ENCODE peak calls at places on chromosomes 12 and 14, in nine cellular contexts. A is psoas muscle; K is neural progenitor cell; J is heart left ventricle; C is tibial nerve; O is heart right ventricle; H is CD8-positive, alpha-beta T cell; N is left ventricle myocardium inferior; W is fibroblast of lung. D is an unnamed sample.
A peak's percentile ranks its signal among the peaks of the same experiment; 100 is the strongest.

GRCh38 chr12:5022030-5022429 is 21.6 kb upstream of the KCNA5 start:
- DNase-seq in H (no peak), J (no peak), W (no peak), A (no peak), O (no peak), N (no peak), C (no peak), K (no peak), D (no peak)

GRCh38 chr14:65110525-65110924 is 8.2 kb upstream of the MAX start:
- DNase-seq in N (no peak), C (no peak), H (no peak), K (no peak), O (no peak), J (no peak), W (no peak), A (no peak), D (no peak)

GRCh38 chr12:57147641-57147944 is 174 bp upstream of the LRP1-AS start:
- DNase-seq in C (no peak), O (no peak), J (peak; percentile 65), K (no peak), W (no peak), H (no peak), N (no peak), A (no peak), D (no peak)

GRCh38 chr14:94536836-94537235 is 24.4 kb upstream of the SERPINA4 start:
- DNase-seq in K (no peak), H (no peak), J (no peak), A (no peak), N (no peak), C (no peak), O (no peak), W (no peak), D (no peak)

GRCh38 chr14:48615618-48616017 is 940.2 kb upstream of the MDGA2 start:
- DNase-seq in O (no peak), J (no peak), N (no peak), C (no peak), K (no peak), W (no peak), H (no peak), A (no peak), D (no peak)

GRCh38 chr14:55579724-55580400 is at the start of gene KTN1:
- DNase-seq in H (peak; percentile 90), C (peak; percentile 63), K (peak; percentile 94), O (peak; percentile 85), N (peak; percentile 87), W (peak; percentile 82), A (peak; percentile 92), J (peak; percentile 91), D (peak; percentile 95)

GRCh38 chr12:64452559-64453329 is 824 bp downstream of the TBK1 start:
- DNase-seq in C (no peak), O (no peak), H (no peak), A (no peak), N (no peak), W (peak; percentile 88), J (no peak), K (no peak), D (no peak)

GRCh38 chr12:122024132-122024785 is 2.6 kb downstream of the BCL7A start:
- DNase-seq in O (no peak), N (no peak), H (no peak), C (no peak), W (peak; percentile 25), K (no peak), J (no peak), A (no peak), D (no peak)

GRCh38 chr12:6249580-6249979 is 49.4 kb downstream of the CD9 start:
- DNase-seq in W (no peak), N (no peak), J (no peak), K (no peak), A (no peak), C (no peak), O (no peak), H (no peak), D (peak; percentile 8)

GRCh38 chr12:62435337-62436163 is 31.1 kb upstream of the MON2 start:
- DNase-seq in W (peak; percentile 59), O (peak; percentile 16), C (no peak), N (peak; percentile 18), J (peak; percentile 47), K (peak; percentile 84), A (peak; percentile 52), H (peak; percentile 60), D (peak; percentile 69)

GRCh38 chr14:69045857-69046351 is 66.8 kb upstream of the ACTN1 start:
- DNase-seq in N (no peak), K (no peak), A (no peak), W (peak; percentile 70), H (no peak), J (peak; percentile 29), C (no peak), O (peak; percentile 37), D (no peak)

GRCh38 chr14:89303452-89304435 is 113.3 kb downstream of the FOXN3 start:
- DNase-seq in A (peak; percentile 62), C (peak; percentile 25), N (peak; percentile 53), H (no peak), J (peak; percentile 64), O (peak; percentile 80), K (peak; percentile 22), W (peak; percentile 89), D (peak; percentile 73)

GRCh38 chr12:107179883-107180282 is 86.5 kb upstream of the CRY1 start:
- DNase-seq in A (no peak), H (no peak), N (no peak), J (no peak), W (peak; percentile 6), K (no peak), C (no peak), O (no peak), D (no peak)

GRCh38 chr12:82835217-82835616 is 148.5 kb downstream of the TMTC2 start:
- DNase-seq in J (no peak), K (no peak), N (no peak), C (no peak), O (no peak), W (peak; percentile 39), A (no peak), H (no peak), D (no peak)

GRCh38 chr12:116222358-116222757 is 55.1 kb downstream of the MED13L start:
- DNase-seq in O (peak; percentile 89), W (peak; percentile 94), J (peak; percentile 82), H (no peak), C (peak; percentile 77), N (no peak), A (no peak), K (no peak), D (no peak)

DNA sequence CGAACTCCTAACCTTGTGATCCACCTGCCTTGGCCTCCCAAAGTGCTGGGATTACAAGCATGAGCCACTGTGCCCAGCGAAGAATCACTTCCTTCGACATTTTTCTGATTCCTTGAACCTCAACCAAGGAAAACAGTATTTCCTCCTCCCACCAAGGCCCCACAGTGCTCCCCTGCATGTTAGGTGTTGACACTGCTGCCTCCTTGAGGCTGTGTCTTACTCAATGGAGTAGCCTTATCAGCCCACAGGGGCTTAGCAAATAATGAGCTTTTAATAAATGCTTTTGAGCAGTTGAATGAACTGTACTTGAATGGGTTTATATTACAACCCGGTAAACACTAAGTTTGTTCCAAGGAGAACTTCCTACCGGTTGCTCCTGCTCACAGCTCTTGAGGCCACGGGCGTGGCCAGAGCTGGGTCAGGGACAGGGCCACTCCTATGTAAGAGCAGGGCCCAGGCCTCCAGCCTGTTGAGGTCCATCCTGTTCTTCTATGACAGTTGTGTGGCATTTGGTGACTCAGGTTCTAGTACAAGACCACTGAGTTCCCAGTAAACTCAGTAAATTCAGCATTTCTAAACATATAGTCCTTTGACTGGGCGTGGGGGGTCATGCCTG is 36.8 kb upstream of the TUBA1A start:
- DNase-seq in J (no peak), H (no peak), O (no peak), K (no peak), N (no peak), C (no peak), A (no peak), W (peak; percentile 70), D (peak; percentile 86)
- TF ChIP-seq CTCF in J (peak; percentile 22), H (no peak), O (no peak), K (peak; percentile 23), N (no peak), C (no peak), A (peak; percentile 11), W (peak; percentile 13), D (peak; percentile 14)

GRCh38 chr14:105014032-105014431 is 6.9 kb downstream of the CDCA4 start:
- DNase-seq in C (no peak), N (no peak), A (no peak), W (no peak), O (no peak), J (no peak), K (no peak), H (no peak), D (no peak)
- H3K4me3 ChIP-seq in C (no peak overlapping the region), N (no peak overlapping the region), A (no peak overlapping the region), W (no peak overlapping the region), O (no peak overlapping the region), J (no peak overlapping the region), K (no peak overlapping the region), H (no peak overlapping the region), D (no peak overlapping the region)

GRCh38 chr12:54751493-54751892 is 102.8 kb upstream of the MUCL1 start:
- DNase-seq in H (no peak), N (no peak), O (no peak), W (no peak), K (no peak), J (no peak), C (no peak), A (no peak), D (no peak)

GRCh38 chr12:54744590-54744989 is 96.4 kb upstream of the DCD start:
- DNase-seq in K (no peak), A (no peak), C (no peak), W (no peak), O (no peak), J (no peak), N (no peak), H (no peak), D (no peak)

GRCh38 chr12:54749191-54749818 is 101.1 kb upstream of the DCD start:
- DNase-seq in H (no peak), O (peak; percentile 25), N (no peak), C (no peak), W (peak; percentile 27), K (peak; percentile 62), J (no peak), A (no peak), D (no peak)
- H3K27me3 ChIP-seq in H (no peaks in the 10 kb centered on the region), O (peaks cover 10% of the 10 kb centered on the region), N (peaks cover 31% of the 10 kb centered on the region), C (no peaks in the 10 kb centered on the region), W (no peaks in the 10 kb centered on the region), K (no peaks in the 10 kb centered on the region), J (no peaks in the 10 kb centered on the region), A (no peaks in the 10 kb centered on the region), D (no peaks in the 10 kb centered on the region)

GRCh38 chr12:53476769-53477209 is 22.5 kb downstream of the MAP3K12 start:
- DNase-seq in N (no peak), O (no peak), J (no peak), H (no peak), K (peak; percentile 46), A (no peak), C (no peak), W (no peak), D (no peak)
- TF ChIP-seq CTCF in N (peak; percentile 36), O (no peak), J (peak; percentile 36), H (no peak), K (peak; percentile 54), A (peak; percentile 22), C (no peak), W (peak; percentile 45), D (peak; percentile 25)